ENCODE peak calls at places on chromosomes 1 and 21, in eight cellular contexts. L, O, D, B, E, X, Z and H are unnamed samples.

GRCh38 chr1:69567847-69568434 is at the start of gene LRRC7:
- DNase-seq in E (no peak), L (no peak), D (no peak), B (peak; percentile 60), O (no peak), X (peak; percentile 10), Z (no peak), H (no peak)

GRCh38 chr1:14567056-14567455 is 31.4 kb upstream of the KAZN start:
- DNase-seq in B (no peak), D (no peak), L (no peak), E (no peak), O (no peak), X (no peak), Z (no peak), H (no peak)

GRCh38 chr1:51627672-51628071 is 10.8 kb downstream of the OSBPL9 start:
- DNase-seq in Z (no peak), L (no peak), E (peak; percentile 8), D (no peak), B (no peak), O (no peak), X (peak; percentile 18), H (no peak)

GRCh38 chr1:170711682-170712081 is 47.8 kb downstream of the PRRX1 start:
- DNase-seq in O (no peak), B (no peak), L (no peak), X (no peak), E (no peak), D (no peak), Z (no peak), H (no peak)

GRCh38 chr1:17167041-17167782 is 37.7 kb upstream of the PADI1 start:
- DNase-seq in B (no peak), O (no peak), E (no peak), X (no peak), D (no peak), L (no peak), Z (no peak), H (no peak)

GRCh38 chr1:90411155-90411554 is 305.9 kb downstream of the BARHL2 start:
- DNase-seq in B (no peak), L (no peak), Z (no peak), E (no peak), X (no peak), D (no peak), O (no peak), H (no peak)

GRCh38 chr1:165887877-165888551 is 60.6 kb downstream of the UCK2 start:
- DNase-seq in B (no peak), O (no peak), X (no peak), E (no peak), L (no peak), Z (no peak), D (no peak), H (no peak)

GRCh38 chr1:6475381-6476133 is 9.6 kb upstream of the TNFRSF25 start:
- DNase-seq in D (peak; percentile 55), X (peak; percentile 76), L (peak; percentile 62), B (no peak), Z (peak; percentile 39), E (peak; percentile 79), O (peak; percentile 64), H (peak; percentile 76)

GRCh38 chr1:7373251-7373650 is 397.8 kb upstream of the VAMP3 start:
- DNase-seq in B (peak; percentile 40), X (no peak), E (no peak), L (no peak), Z (no peak), D (no peak), O (no peak), H (no peak)

GRCh38 chr1:58898739-58899580 is 115.1 kb upstream of the JUN start:
- DNase-seq in L (peak; percentile 60), Z (peak; percentile 64), B (no peak), X (no peak), O (peak; percentile 34), D (peak; percentile 84), E (no peak), H (no peak)

GRCh38 chr1:2322593-2323295 is 68.6 kb downstream of the MORN1 start:
- DNase-seq in D (no peak), L (no peak), E (no peak), B (peak; percentile 86), O (peak; percentile 59), X (no peak), Z (peak; percentile 47), H (no peak)

GRCh38 chr1:17633654-17634053 is 94.2 kb downstream of the ARHGEF10L start:
- DNase-seq in D (no peak), X (no peak), Z (no peak), E (no peak), O (no peak), B (peak; percentile 86), L (no peak), H (no peak)

GRCh38 chr21:34962136-34962535 is 87.0 kb downstream of the RUNX1 start:
- DNase-seq in B (no peak), X (no peak), E (no peak), O (no peak), D (no peak), L (no peak), Z (no peak), H (no peak)

GRCh38 chr1:92944901-92945747 is 16.1 kb downstream of the DIPK1A start:
- DNase-seq in O (no peak), X (no peak), L (no peak), E (no peak), Z (no peak), B (no peak), D (no peak), H (no peak)

GRCh38 chr1:145997156-145998023 is 1.0 kb upstream of the TXNIP start:
- DNase-seq in E (peak; percentile 83), Z (peak; percentile 74), O (peak; percentile 70), D (peak; percentile 48), L (no peak), B (peak; percentile 74), X (peak; percentile 88), H (peak; percentile 80)

GRCh38 chr1:161945306-161945705 is 78.4 kb downstream of the OLFML2B start:
- DNase-seq in E (no peak), D (no peak), Z (no peak), B (no peak), O (no peak), X (no peak), L (no peak), H (no peak)

GRCh38 chr1:171468120-171468790 is 17.1 kb upstream of the PRRC2C start:
- DNase-seq in Z (no peak), D (no peak), X (no peak), L (no peak), B (no peak), E (no peak), O (no peak), H (no peak)

GRCh38 chr1:147208619-147209018 is 16.5 kb downstream of the FMO5 start:
- DNase-seq in O (no peak), E (no peak), Z (no peak), D (no peak), X (no peak), B (no peak), L (no peak), H (no peak)

GRCh38 chr1:94045465-94046056 is 75.4 kb downstream of the ABCA4 start:
- DNase-seq in E (peak; percentile 6), D (peak; percentile 91), O (peak; percentile 84), B (peak; percentile 92), L (peak; percentile 77), Z (peak; percentile 85), X (peak; percentile 14), H (no peak)

GRCh38 chr1:101081496-101082282 is 56.1 kb upstream of the DPH5 start:
- DNase-seq in O (no peak), E (peak; percentile 71), B (no peak), D (no peak), L (no peak), X (peak; percentile 49), Z (no peak), H (peak; percentile 54)

GRCh38 chr1:218686258-218686657 is 341.1 kb downstream of the TGFB2 start:
- DNase-seq in L (no peak), O (no peak), Z (no peak), D (no peak), B (no peak), X (no peak), E (no peak), H (no peak)

GRCh38 chr1:97925161-97925560 is 4.3 kb upstream of the DPYD start:
- DNase-seq in O (no peak), Z (no peak), X (no peak), B (no peak), D (no peak), L (no peak), E (no peak), H (no peak)

GRCh38 chr1:97918961-97919360 is 1.9 kb downstream of the DPYD start:
- DNase-seq in B (no peak), X (no peak), D (no peak), Z (no peak), L (no peak), E (no peak), O (no peak), H (no peak)

GRCh38 chr1:97919568-97920261 is 1.1 kb downstream of the DPYD start:
- DNase-seq in Z (no peak), X (peak; percentile 12), O (no peak), D (no peak), B (no peak), E (peak; percentile 21), L (no peak), H (no peak)

GRCh38 chr1:97920275-97920831 is 481 bp downstream of the DPYD start:
- DNase-seq in B (no peak), D (no peak), Z (no peak), X (no peak), O (no peak), L (no peak), E (no peak), H (no peak)

GRCh38 chr1:97920832-97921571 is at the start of gene DPYD:
- DNase-seq in E (peak; percentile 84), X (peak; percentile 85), L (peak; percentile 92), Z (peak; percentile 80), D (peak; percentile 92), O (peak; percentile 90), B (peak; percentile 93), H (peak; percentile 89)
- H3K27ac ChIP-seq in E (peak within 1 kb of the TSS; percentile 88), X (peak within 1 kb of the TSS; percentile 90), L (peak within 1 kb of the TSS; percentile 90), Z (peak within 1 kb of the TSS; percentile 93), D (peak within 1 kb of the TSS; percentile 94), O (peak within 1 kb of the TSS; percentile 92), B (peak within 1 kb of the TSS; percentile 95), H (peak within 1 kb of the TSS; percentile 86)

GRCh38 chr1:116878804-116879477 is 30.8 kb upstream of the PTGFRN start:
- DNase-seq in D (peak; percentile 38), X (no peak), E (no peak), L (peak; percentile 25), O (peak; percentile 25), Z (peak; percentile 65), B (peak; percentile 66), H (no peak)
- H3K4me3 ChIP-seq in D (peak overlapping the region; percentile 37), X (peak overlapping the region; percentile 50), E (peak overlapping the region; percentile 75), L (no peak overlapping the region), O (peak overlapping the region; percentile 46), Z (peak overlapping the region; percentile 26), B (peak overlapping the region; percentile 44), H (no peak overlapping the region)

GRCh38 chr1:869499-870244 is 54.1 kb upstream of the SAMD11 start:
- DNase-seq in D (peak; percentile 80), Z (peak; percentile 36), O (peak; percentile 76), B (peak; percentile 74), E (peak; percentile 84), L (peak; percentile 52), X (peak; percentile 85), H (peak; percentile 87)
- H3K4me1 ChIP-seq in D (peaks cover 11% of the 10 kb centered on the region), Z (no peaks in the 10 kb centered on the region), O (peaks cover 3% of the 10 kb centered on the region), B (peaks cover 9% of the 10 kb centered on the region), E (peaks cover 5% of the 10 kb centered on the region), L (peaks cover 4% of the 10 kb centered on the region), X (no peaks in the 10 kb centered on the region), H (peaks cover 4% of the 10 kb centered on the region)

DNA sequence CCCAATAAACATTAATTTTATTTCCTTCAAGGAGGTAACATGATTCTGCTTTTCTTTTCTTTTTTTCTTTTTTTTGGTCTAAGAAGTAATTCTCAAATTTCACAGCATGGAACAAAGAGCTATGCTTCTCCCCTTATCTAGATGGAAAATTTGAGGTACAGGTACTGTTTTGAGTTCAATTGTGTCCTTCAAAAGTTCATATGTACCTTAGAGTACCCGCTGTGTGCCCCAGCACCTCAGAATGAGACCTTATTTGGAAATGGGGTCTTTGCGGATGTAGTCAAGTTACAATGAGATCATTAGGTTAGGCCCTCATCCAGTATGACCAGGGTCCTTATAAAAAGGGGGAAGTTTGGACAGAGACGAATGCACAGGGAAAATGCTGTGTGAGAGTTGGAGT is 22.0 kb downstream of the ELAPOR1 start:
- DNase-seq in D (no peak), E (no peak), Z (no peak), L (no peak), X (no peak), B (no peak), O (no peak), H (no peak)
- H3K27ac ChIP-seq in D (no peak overlapping the region), E (no peak overlapping the region), Z (no peak overlapping the region), L (no peak overlapping the region), X (no peak overlapping the region), B (no peak overlapping the region), O (no peak overlapping the region), H (no peak overlapping the region)